ENCODE peak calls at places on chromosomes 7 and 10, in five cellular contexts. One of them, this sample, is unnamed.

GRCh38 chr10:95697429-95697828 is 3.7 kb upstream of the TCTN3 start:
- DNase-seq in KBM-7: peak
- DNase-seq in psoas muscle: no peak
- DNase-seq in C1 segment of cervical spinal cord: peak
- DNase-seq in stimulated activated CD4-positive, alpha-beta T cell treated with anti-CD3 and anti-CD28 coated beads, Interleukin-1b, Interleukin-23, amount 100 ng/mL, for 48 hours: no peak
- DNase-seq in this sample: no peak

GRCh38 chr7:46627038-46627315 is 705.9 kb upstream of the IGFBP3 start:
- DNase-seq in KBM-7: no peak
- DNase-seq in psoas muscle: no peak
- DNase-seq in C1 segment of cervical spinal cord: no peak
- DNase-seq in stimulated activated CD4-positive, alpha-beta T cell treated with anti-CD3 and anti-CD28 coated beads, Interleukin-1b, Interleukin-23, amount 100 ng/mL, for 48 hours: no peak
- DNase-seq in this sample: peak

GRCh38 chr7:38382627-38383026 is 109.2 kb upstream of the TARP start:
- DNase-seq in KBM-7: no peak
- DNase-seq in psoas muscle: no peak
- DNase-seq in C1 segment of cervical spinal cord: no peak
- DNase-seq in stimulated activated CD4-positive, alpha-beta T cell treated with anti-CD3 and anti-CD28 coated beads, Interleukin-1b, Interleukin-23, amount 100 ng/mL, for 48 hours: no peak
- DNase-seq in this sample: peak

GRCh38 chr10:126191192-126191591 is 197.1 kb downstream of the ADAM12 start:
- DNase-seq in KBM-7: no peak
- DNase-seq in psoas muscle: no peak
- DNase-seq in C1 segment of cervical spinal cord: no peak
- DNase-seq in stimulated activated CD4-positive, alpha-beta T cell treated with anti-CD3 and anti-CD28 coated beads, Interleukin-1b, Interleukin-23, amount 100 ng/mL, for 48 hours: no peak
- DNase-seq in this sample: no peak

GRCh38 chr10:27500886-27501285 is 3.2 kb upstream of the RAB18 start:
- DNase-seq in KBM-7: no peak
- DNase-seq in psoas muscle: no peak
- DNase-seq in C1 segment of cervical spinal cord: no peak
- DNase-seq in stimulated activated CD4-positive, alpha-beta T cell treated with anti-CD3 and anti-CD28 coated beads, Interleukin-1b, Interleukin-23, amount 100 ng/mL, for 48 hours: no peak
- DNase-seq in this sample: no peak

GRCh38 chr7:143456992-143457793 is 13.9 kb downstream of the TAS2R60 start:
- DNase-seq in KBM-7: no peak
- DNase-seq in psoas muscle: no peak
- DNase-seq in C1 segment of cervical spinal cord: no peak
- DNase-seq in stimulated activated CD4-positive, alpha-beta T cell treated with anti-CD3 and anti-CD28 coated beads, Interleukin-1b, Interleukin-23, amount 100 ng/mL, for 48 hours: no peak
- DNase-seq in this sample: peak

GRCh38 chr10:110641256-110641655 is 2.9 kb upstream of the RBM20 start:
- DNase-seq in KBM-7: no peak
- DNase-seq in psoas muscle: peak
- DNase-seq in C1 segment of cervical spinal cord: no peak
- DNase-seq in stimulated activated CD4-positive, alpha-beta T cell treated with anti-CD3 and anti-CD28 coated beads, Interleukin-1b, Interleukin-23, amount 100 ng/mL, for 48 hours: peak
- DNase-seq in this sample: no peak

GRCh38 chr7:30469303-30469702 is 9.3 kb downstream of the NOD1 start:
- DNase-seq in KBM-7: no peak
- DNase-seq in psoas muscle: peak
- DNase-seq in C1 segment of cervical spinal cord: no peak
- DNase-seq in stimulated activated CD4-positive, alpha-beta T cell treated with anti-CD3 and anti-CD28 coated beads, Interleukin-1b, Interleukin-23, amount 100 ng/mL, for 48 hours: no peak
- DNase-seq in this sample: peak

GRCh38 chr10:133299224-133299623 is 9.4 kb downstream of the TUBGCP2 start:
- DNase-seq in KBM-7: no peak
- DNase-seq in psoas muscle: no peak
- DNase-seq in C1 segment of cervical spinal cord: no peak
- DNase-seq in stimulated activated CD4-positive, alpha-beta T cell treated with anti-CD3 and anti-CD28 coated beads, Interleukin-1b, Interleukin-23, amount 100 ng/mL, for 48 hours: no peak
- DNase-seq in this sample: no peak

GRCh38 chr7:37083311-37084096 is 359.2 kb upstream of the AOAH start:
- DNase-seq in KBM-7: no peak
- DNase-seq in psoas muscle: peak
- DNase-seq in C1 segment of cervical spinal cord: no peak
- DNase-seq in stimulated activated CD4-positive, alpha-beta T cell treated with anti-CD3 and anti-CD28 coated beads, Interleukin-1b, Interleukin-23, amount 100 ng/mL, for 48 hours: no peak
- DNase-seq in this sample: peak

GRCh38 chr10:122980209-122981065 is at the start of gene PSTK:
- DNase-seq in KBM-7: peak
- DNase-seq in psoas muscle: peak
- DNase-seq in C1 segment of cervical spinal cord: peak
- DNase-seq in stimulated activated CD4-positive, alpha-beta T cell treated with anti-CD3 and anti-CD28 coated beads, Interleukin-1b, Interleukin-23, amount 100 ng/mL, for 48 hours: peak
- DNase-seq in this sample: peak

GRCh38 chr7:16004661-16005060 is 318.2 kb upstream of the MEOX2 start:
- DNase-seq in KBM-7: no peak
- DNase-seq in psoas muscle: no peak
- DNase-seq in C1 segment of cervical spinal cord: no peak
- DNase-seq in stimulated activated CD4-positive, alpha-beta T cell treated with anti-CD3 and anti-CD28 coated beads, Interleukin-1b, Interleukin-23, amount 100 ng/mL, for 48 hours: no peak
- DNase-seq in this sample: no peak

GRCh38 chr10:31384589-31384949 is 65.6 kb downstream of the ZEB1 start:
- DNase-seq in KBM-7: no peak
- DNase-seq in psoas muscle: no peak
- DNase-seq in C1 segment of cervical spinal cord: no peak
- DNase-seq in stimulated activated CD4-positive, alpha-beta T cell treated with anti-CD3 and anti-CD28 coated beads, Interleukin-1b, Interleukin-23, amount 100 ng/mL, for 48 hours: no peak
- DNase-seq in this sample: no peak

GRCh38 chr7:152572101-152572500 is 103.8 kb downstream of the XRCC2 start:
- DNase-seq in KBM-7: no peak
- DNase-seq in psoas muscle: no peak
- DNase-seq in C1 segment of cervical spinal cord: no peak
- DNase-seq in stimulated activated CD4-positive, alpha-beta T cell treated with anti-CD3 and anti-CD28 coated beads, Interleukin-1b, Interleukin-23, amount 100 ng/mL, for 48 hours: no peak
- DNase-seq in this sample: peak

GRCh38 chr10:61465807-61466425 is 12.7 kb upstream of the TMEM26 start:
- DNase-seq in KBM-7: peak
- DNase-seq in psoas muscle: no peak
- DNase-seq in C1 segment of cervical spinal cord: no peak
- DNase-seq in stimulated activated CD4-positive, alpha-beta T cell treated with anti-CD3 and anti-CD28 coated beads, Interleukin-1b, Interleukin-23, amount 100 ng/mL, for 48 hours: no peak
- DNase-seq in this sample: no peak

GRCh38 chr7:46754135-46754730 is 827.7 kb downstream of the TNS3 start:
- DNase-seq in KBM-7: no peak
- DNase-seq in psoas muscle: no peak
- DNase-seq in C1 segment of cervical spinal cord: no peak
- DNase-seq in stimulated activated CD4-positive, alpha-beta T cell treated with anti-CD3 and anti-CD28 coated beads, Interleukin-1b, Interleukin-23, amount 100 ng/mL, for 48 hours: no peak
- DNase-seq in this sample: peak

GRCh38 chr7:144027974-144028373 is 20.8 kb upstream of the OR2A5 start:
- DNase-seq in KBM-7: no peak
- DNase-seq in psoas muscle: no peak
- DNase-seq in C1 segment of cervical spinal cord: no peak
- DNase-seq in stimulated activated CD4-positive, alpha-beta T cell treated with anti-CD3 and anti-CD28 coated beads, Interleukin-1b, Interleukin-23, amount 100 ng/mL, for 48 hours: no peak
- DNase-seq in this sample: no peak

This sample was measured in AG10803.